ENCODE peak calls at places on chromosomes 11 and 22, in four cellular contexts. I is A549, J is PC-9, Y is WERI-Rb-1. V is an unnamed sample.

GRCh38 chr11:15931497-15931896 is 424.8 kb downstream of the SOX6 start:
- DNase-seq in J (no peak), Y (no peak), I (no peak), V (no peak)

GRCh38 chr22:17945851-17946690 is 78.3 kb downstream of the MICAL3 start:
- DNase-seq in Y (peak), J (no peak), I (no peak), V (peak)

GRCh38 chr11:68380786-68381622 is 68.6 kb downstream of the LRP5 start:
- DNase-seq in J (no peak), I (peak), Y (no peak), V (no peak)

GRCh38 chr11:8034604-8035224 is 46.3 kb upstream of the TUB start:
- DNase-seq in J (no peak), Y (no peak), I (no peak), V (no peak)

GRCh38 chr22:38824587-38824986 is 19.2 kb downstream of the NPTXR start:
- DNase-seq in I (peak), Y (no peak), J (no peak), V (no peak)

GRCh38 chr11:11464555-11464954 is 111.5 kb upstream of the CSNK2A3 start:
- DNase-seq in I (no peak), Y (no peak), J (no peak), V (no peak)

GRCh38 chr22:44151661-44152060 is 29.1 kb upstream of the PARVG start:
- DNase-seq in I (no peak), J (no peak), Y (no peak), V (no peak)

GRCh38 chr11:79083346-79083745 is 357.5 kb downstream of the TENM4 start:
- DNase-seq in I (no peak), J (no peak), Y (no peak), V (no peak)

GRCh38 chr22:49967333-49968241 is 7.0 kb downstream of the PIM3 start:
- DNase-seq in J (no peak), Y (peak), I (no peak), V (no peak)

GRCh38 chr11:45518096-45518852 is 147.1 kb downstream of the CHST1 start:
- DNase-seq in Y (no peak), J (no peak), I (no peak), V (no peak)

GRCh38 chr11:132072044-132072879 is 701.8 kb downstream of the NTM start:
- DNase-seq in I (no peak), J (no peak), Y (no peak), V (no peak)

GRCh38 chr11:122765487-122766131 is 72.7 kb upstream of the CRTAM start:
- DNase-seq in I (no peak), Y (no peak), J (no peak), V (no peak)

V was measured in DMS153.